ENCODE peak calls at places on chromosome 1, in four cellular contexts. One of them, this sample, is unnamed.
A peak's percentile ranks its signal among the peaks of the same experiment; 100 is the strongest.

GRCh38 chr1:3403388-3404179 is 50.9 kb upstream of the ARHGEF16 start:
- DNase-seq in naive thymus-derived CD4-positive, alpha-beta T cell: no peak
- DNase-seq in ovary: no peak
- DNase-seq in islet precursor cell: peak; percentile 71
- DNase-seq in this sample: peak; percentile 86

GRCh38 chr1:59434336-59434735 is 137.4 kb downstream of the FGGY start:
- DNase-seq in naive thymus-derived CD4-positive, alpha-beta T cell: no peak
- DNase-seq in ovary: no peak
- DNase-seq in islet precursor cell: peak; percentile 69
- DNase-seq in this sample: no peak

GRCh38 chr1:160260436-160261382 is 1.6 kb downstream of the DCAF8 start:
- DNase-seq in naive thymus-derived CD4-positive, alpha-beta T cell: no peak
- DNase-seq in ovary: no peak
- DNase-seq in islet precursor cell: peak; percentile 62
- DNase-seq in this sample: no peak

GRCh38 chr1:8516793-8517556 is 199.1 kb downstream of the SLC45A1 start:
- DNase-seq in naive thymus-derived CD4-positive, alpha-beta T cell: no peak
- DNase-seq in ovary: no peak
- DNase-seq in islet precursor cell: no peak
- DNase-seq in this sample: no peak

GRCh38 chr1:178492341-178492740 is 4.4 kb downstream of the CLEC20A start:
- DNase-seq in naive thymus-derived CD4-positive, alpha-beta T cell: no peak
- DNase-seq in ovary: no peak
- DNase-seq in islet precursor cell: no peak
- DNase-seq in this sample: peak; percentile 38

GRCh38 chr1:39635205-39635870 is 4.1 kb downstream of the HEYL start:
- DNase-seq in naive thymus-derived CD4-positive, alpha-beta T cell: no peak
- DNase-seq in ovary: no peak
- DNase-seq in islet precursor cell: no peak
- DNase-seq in this sample: no peak

GRCh38 chr1:108815566-108815965 is 41.3 kb downstream of the AKNAD1 start:
- DNase-seq in naive thymus-derived CD4-positive, alpha-beta T cell: no peak
- DNase-seq in ovary: no peak
- DNase-seq in islet precursor cell: no peak
- DNase-seq in this sample: no peak

GRCh38 chr1:235503333-235504121 is 725 bp downstream of the B3GALNT2 start:
- DNase-seq in naive thymus-derived CD4-positive, alpha-beta T cell: no peak
- DNase-seq in ovary: peak; percentile 69
- DNase-seq in islet precursor cell: peak; percentile 83
- DNase-seq in this sample: peak; percentile 83

GRCh38 chr1:115127539-115127938 is 38.2 kb upstream of the TSPAN2 start:
- DNase-seq in naive thymus-derived CD4-positive, alpha-beta T cell: no peak
- DNase-seq in ovary: no peak
- DNase-seq in islet precursor cell: peak; percentile 7
- DNase-seq in this sample: no peak

GRCh38 chr1:24973315-24973714 is 43.2 kb upstream of the RUNX3 start:
- DNase-seq in naive thymus-derived CD4-positive, alpha-beta T cell: no peak
- DNase-seq in ovary: no peak
- DNase-seq in islet precursor cell: no peak
- DNase-seq in this sample: no peak

GRCh38 chr1:21913763-21914162 is 23.3 kb downstream of the HSPG2 start:
- DNase-seq in naive thymus-derived CD4-positive, alpha-beta T cell: no peak
- DNase-seq in ovary: no peak
- DNase-seq in islet precursor cell: no peak
- DNase-seq in this sample: no peak

GRCh38 chr1:234893725-234894630 is 234.7 kb downstream of the TOMM20 start:
- DNase-seq in naive thymus-derived CD4-positive, alpha-beta T cell: no peak
- DNase-seq in ovary: no peak
- DNase-seq in islet precursor cell: no peak
- DNase-seq in this sample: no peak

GRCh38 chr1:24864409-24864808 is 65.7 kb downstream of the RUNX3 start:
- DNase-seq in naive thymus-derived CD4-positive, alpha-beta T cell: no peak
- DNase-seq in ovary: no peak
- DNase-seq in islet precursor cell: peak; percentile 59
- DNase-seq in this sample: no peak

GRCh38 chr1:12057382-12057781 is 5.7 kb upstream of the TNFRSF8 start:
- DNase-seq in naive thymus-derived CD4-positive, alpha-beta T cell: no peak
- DNase-seq in ovary: no peak
- DNase-seq in islet precursor cell: no peak
- DNase-seq in this sample: no peak

GRCh38 chr1:39576016-39576657 is 453 bp downstream of the PABPC4 start:
- DNase-seq in naive thymus-derived CD4-positive, alpha-beta T cell: peak; percentile 11
- DNase-seq in ovary: peak; percentile 67
- DNase-seq in islet precursor cell: no peak
- DNase-seq in this sample: peak; percentile 62

GRCh38 chr1:26706315-26706714 is 10.5 kb downstream of the ARID1A start:
- DNase-seq in naive thymus-derived CD4-positive, alpha-beta T cell: no peak
- DNase-seq in ovary: no peak
- DNase-seq in islet precursor cell: no peak
- DNase-seq in this sample: no peak

GRCh38 chr1:194846488-194846887 is 1660.1 kb upstream of the B3GALT2 start:
- DNase-seq in naive thymus-derived CD4-positive, alpha-beta T cell: no peak
- DNase-seq in ovary: no peak
- DNase-seq in islet precursor cell: no peak
- DNase-seq in this sample: no peak

GRCh38 chr1:147238053-147238902 is 4.2 kb upstream of the CHD1L start:
- DNase-seq in naive thymus-derived CD4-positive, alpha-beta T cell: no peak
- DNase-seq in ovary: no peak
- DNase-seq in islet precursor cell: no peak
- DNase-seq in this sample: no peak

GRCh38 chr1:53548031-53548491 is 88.9 kb downstream of the DMRTB1 start:
- DNase-seq in naive thymus-derived CD4-positive, alpha-beta T cell: no peak
- DNase-seq in ovary: peak; percentile 13
- DNase-seq in islet precursor cell: peak; percentile 51
- DNase-seq in this sample: peak; percentile 36

GRCh38 chr1:222904451-222904850 is 89.6 kb downstream of the DISP1 start:
- DNase-seq in naive thymus-derived CD4-positive, alpha-beta T cell: no peak
- DNase-seq in ovary: no peak
- DNase-seq in islet precursor cell: no peak
- DNase-seq in this sample: no peak

GRCh38 chr1:156894711-156895407 is 1.3 kb downstream of the PEAR1 start:
- DNase-seq in naive thymus-derived CD4-positive, alpha-beta T cell: no peak
- DNase-seq in ovary: peak; percentile 70
- DNase-seq in islet precursor cell: no peak
- DNase-seq in this sample: no peak

GRCh38 chr1:226654508-226655124 is 84.5 kb downstream of the ITPKB start:
- DNase-seq in naive thymus-derived CD4-positive, alpha-beta T cell: no peak
- DNase-seq in ovary: no peak
- DNase-seq in islet precursor cell: no peak
- DNase-seq in this sample: no peak

GRCh38 chr1:13699936-13700520 is at the start of gene PRDM2:
- DNase-seq in naive thymus-derived CD4-positive, alpha-beta T cell: peak; percentile 62
- DNase-seq in ovary: peak; percentile 81
- DNase-seq in islet precursor cell: peak; percentile 64
- DNase-seq in this sample: peak; percentile 73

GRCh38 chr1:7110306-7110705 is 325.1 kb downstream of the CAMTA1 start:
- DNase-seq in naive thymus-derived CD4-positive, alpha-beta T cell: no peak
- DNase-seq in ovary: no peak
- DNase-seq in islet precursor cell: no peak
- DNase-seq in this sample: no peak

GRCh38 chr1:220221269-220221668 is 51.0 kb downstream of the RAB3GAP2 start:
- DNase-seq in naive thymus-derived CD4-positive, alpha-beta T cell: no peak
- DNase-seq in ovary: no peak
- DNase-seq in islet precursor cell: no peak
- DNase-seq in this sample: no peak

GRCh38 chr1:40438391-40439015 is 11.8 kb upstream of the ZFP69B start:
- DNase-seq in naive thymus-derived CD4-positive, alpha-beta T cell: no peak
- DNase-seq in ovary: no peak
- DNase-seq in islet precursor cell: no peak
- DNase-seq in this sample: peak; percentile 56

GRCh38 chr1:184457500-184457899 is 70.7 kb downstream of the C1orf21 start:
- DNase-seq in naive thymus-derived CD4-positive, alpha-beta T cell: no peak
- DNase-seq in ovary: no peak
- DNase-seq in islet precursor cell: no peak
- DNase-seq in this sample: no peak

GRCh38 chr1:63323866-63324778 is 1.8 kb downstream of the FOXD3 start:
- DNase-seq in naive thymus-derived CD4-positive, alpha-beta T cell: no peak
- DNase-seq in ovary: no peak
- DNase-seq in islet precursor cell: peak; percentile 56
- DNase-seq in this sample: peak; percentile 71

GRCh38 chr1:34684246-34684645 is 70.6 kb upstream of the GJB5 start:
- DNase-seq in naive thymus-derived CD4-positive, alpha-beta T cell: no peak
- DNase-seq in ovary: no peak
- DNase-seq in islet precursor cell: peak; percentile 63
- DNase-seq in this sample: peak; percentile 84

GRCh38 chr1:235093685-235094592 is 34.7 kb downstream of the TOMM20 start:
- DNase-seq in naive thymus-derived CD4-positive, alpha-beta T cell: peak; percentile 67
- DNase-seq in ovary: peak; percentile 86
- DNase-seq in islet precursor cell: peak; percentile 83
- DNase-seq in this sample: peak; percentile 96

GRCh38 chr1:25991937-25992688 is 5.8 kb downstream of the PAFAH2 start:
- DNase-seq in naive thymus-derived CD4-positive, alpha-beta T cell: no peak
- DNase-seq in ovary: no peak
- DNase-seq in islet precursor cell: no peak
- DNase-seq in this sample: no peak

GRCh38 chr1:47991187-47991586 is 6.0 kb downstream of the TRABD2B start:
- DNase-seq in naive thymus-derived CD4-positive, alpha-beta T cell: no peak
- DNase-seq in ovary: no peak
- DNase-seq in islet precursor cell: peak; percentile 56
- DNase-seq in this sample: peak; percentile 51

GRCh38 chr1:5769146-5769545 is 223.1 kb downstream of the NPHP4 start:
- DNase-seq in naive thymus-derived CD4-positive, alpha-beta T cell: no peak
- DNase-seq in ovary: peak; percentile 77
- DNase-seq in islet precursor cell: no peak
- DNase-seq in this sample: no peak

GRCh38 chr1:167533851-167534300 is 15.5 kb upstream of the CD247 start:
- DNase-seq in naive thymus-derived CD4-positive, alpha-beta T cell: no peak
- DNase-seq in ovary: peak; percentile 75
- DNase-seq in islet precursor cell: peak; percentile 85
- DNase-seq in this sample: peak; percentile 93